ENCODE peak calls at places on chromosomes 13 and 19, in ten cellular contexts. One of them, this sample, is unnamed.

GRCh38 chr13:21757721-21758120 is 86.8 kb downstream of the FGF9 start:
- DNase-seq in lower leg skin: no peak
- DNase-seq in tibial nerve: no peak
- DNase-seq in uterus: no peak
- DNase-seq in adrenal gland: no peak
- DNase-seq in NB4: no peak
- DNase-seq in heart left ventricle: no peak
- DNase-seq in transverse colon: no peak
- DNase-seq in body of pancreas: no peak
- DNase-seq in Peyer's patch: no peak
- DNase-seq in this sample: no peak

GRCh38 chr13:48412881-48413351 is at the start of gene LPAR6:
- DNase-seq in lower leg skin: no peak
- DNase-seq in tibial nerve: peak
- DNase-seq in uterus: peak
- DNase-seq in adrenal gland: no peak
- DNase-seq in NB4: peak
- DNase-seq in heart left ventricle: no peak
- DNase-seq in transverse colon: no peak
- DNase-seq in body of pancreas: no peak
- DNase-seq in Peyer's patch: no peak
- DNase-seq in this sample: no peak

GRCh38 chr13:73623281-73623680 is 510.9 kb downstream of the KLF12 start:
- DNase-seq in lower leg skin: no peak
- DNase-seq in tibial nerve: no peak
- DNase-seq in uterus: no peak
- DNase-seq in adrenal gland: no peak
- DNase-seq in NB4: no peak
- DNase-seq in heart left ventricle: no peak
- DNase-seq in transverse colon: no peak
- DNase-seq in body of pancreas: no peak
- DNase-seq in Peyer's patch: no peak
- DNase-seq in this sample: no peak

GRCh38 chr13:85616275-85616674 is 182.9 kb downstream of the SLITRK6 start:
- DNase-seq in lower leg skin: no peak
- DNase-seq in tibial nerve: no peak
- DNase-seq in uterus: no peak
- DNase-seq in adrenal gland: no peak
- DNase-seq in NB4: no peak
- DNase-seq in heart left ventricle: no peak
- DNase-seq in transverse colon: no peak
- DNase-seq in body of pancreas: no peak
- DNase-seq in Peyer's patch: no peak
- DNase-seq in this sample: no peak

GRCh38 chr19:4821265-4821664 is 10.2 kb downstream of the TICAM1 start:
- DNase-seq in lower leg skin: no peak
- DNase-seq in tibial nerve: no peak
- DNase-seq in uterus: no peak
- DNase-seq in adrenal gland: no peak
- DNase-seq in NB4: no peak
- DNase-seq in heart left ventricle: no peak
- DNase-seq in transverse colon: no peak
- DNase-seq in body of pancreas: no peak
- DNase-seq in Peyer's patch: no peak
- DNase-seq in this sample: no peak

GRCh38 chr13:75264611-75265010 is 217.4 kb downstream of the TBC1D4 start:
- DNase-seq in lower leg skin: no peak
- DNase-seq in tibial nerve: no peak
- DNase-seq in uterus: no peak
- DNase-seq in adrenal gland: no peak
- DNase-seq in NB4: no peak
- DNase-seq in heart left ventricle: no peak
- DNase-seq in transverse colon: no peak
- DNase-seq in body of pancreas: no peak
- DNase-seq in Peyer's patch: no peak
- DNase-seq in this sample: no peak

GRCh38 chr19:23788415-23788814 is 29.7 kb upstream of the ZNF681 start:
- DNase-seq in lower leg skin: no peak
- DNase-seq in tibial nerve: no peak
- DNase-seq in uterus: no peak
- DNase-seq in adrenal gland: no peak
- DNase-seq in NB4: no peak
- DNase-seq in heart left ventricle: no peak
- DNase-seq in transverse colon: no peak
- DNase-seq in body of pancreas: no peak
- DNase-seq in Peyer's patch: no peak
- DNase-seq in this sample: no peak

GRCh38 chr13:113969973-113970611 is 3.8 kb downstream of the C13orf46 start:
- DNase-seq in lower leg skin: no peak
- DNase-seq in tibial nerve: no peak
- DNase-seq in uterus: no peak
- DNase-seq in adrenal gland: no peak
- DNase-seq in NB4: no peak
- DNase-seq in heart left ventricle: no peak
- DNase-seq in transverse colon: peak
- DNase-seq in body of pancreas: peak
- DNase-seq in Peyer's patch: no peak
- DNase-seq in this sample: no peak

GRCh38 chr13:99507054-99507453 is 5.8 kb downstream of the TM9SF2 start:
- DNase-seq in lower leg skin: no peak
- DNase-seq in tibial nerve: no peak
- DNase-seq in uterus: no peak
- DNase-seq in adrenal gland: no peak
- DNase-seq in NB4: no peak
- DNase-seq in heart left ventricle: no peak
- DNase-seq in transverse colon: no peak
- DNase-seq in body of pancreas: no peak
- DNase-seq in Peyer's patch: no peak
- DNase-seq in this sample: no peak
- TF ChIP-seq POLR2A in lower leg skin: no peak
- TF ChIP-seq POLR2A in tibial nerve: no peak
- TF ChIP-seq POLR2A in uterus: no peak
- TF ChIP-seq POLR2A in adrenal gland: no peak
- TF ChIP-seq POLR2A in NB4: no peak
- TF ChIP-seq POLR2A in heart left ventricle: no peak
- TF ChIP-seq POLR2A in transverse colon: no peak
- TF ChIP-seq POLR2A in body of pancreas: no peak
- TF ChIP-seq POLR2A in Peyer's patch: no peak
- TF ChIP-seq POLR2A in this sample: no peak

GRCh38 chr13:45333973-45334922 is 6.7 kb downstream of the TPT1 start:
- DNase-seq in lower leg skin: no peak
- DNase-seq in tibial nerve: no peak
- DNase-seq in uterus: no peak
- DNase-seq in adrenal gland: no peak
- DNase-seq in NB4: peak
- DNase-seq in heart left ventricle: no peak
- DNase-seq in transverse colon: no peak
- DNase-seq in body of pancreas: no peak
- DNase-seq in Peyer's patch: peak
- DNase-seq in this sample: no peak
- TF ChIP-seq POLR2A in lower leg skin: no peak
- TF ChIP-seq POLR2A in tibial nerve: no peak
- TF ChIP-seq POLR2A in uterus: no peak
- TF ChIP-seq POLR2A in adrenal gland: no peak
- TF ChIP-seq POLR2A in NB4: no peak
- TF ChIP-seq POLR2A in heart left ventricle: no peak
- TF ChIP-seq POLR2A in transverse colon: no peak
- TF ChIP-seq POLR2A in body of pancreas: no peak
- TF ChIP-seq POLR2A in Peyer's patch: no peak
- TF ChIP-seq POLR2A in this sample: no peak

GRCh38 chr19:48271531-48272151 is 1.8 kb downstream of the ZNF114 start:
- DNase-seq in lower leg skin: peak
- DNase-seq in tibial nerve: no peak
- DNase-seq in uterus: peak
- DNase-seq in adrenal gland: peak
- DNase-seq in NB4: peak
- DNase-seq in heart left ventricle: peak
- DNase-seq in transverse colon: peak
- DNase-seq in body of pancreas: peak
- DNase-seq in Peyer's patch: no peak
- DNase-seq in this sample: no peak
- TF ChIP-seq POLR2A in lower leg skin: no peak
- TF ChIP-seq POLR2A in tibial nerve: no peak
- TF ChIP-seq POLR2A in uterus: no peak
- TF ChIP-seq POLR2A in adrenal gland: no peak
- TF ChIP-seq POLR2A in NB4: peak
- TF ChIP-seq POLR2A in heart left ventricle: no peak
- TF ChIP-seq POLR2A in transverse colon: no peak
- TF ChIP-seq POLR2A in body of pancreas: no peak
- TF ChIP-seq POLR2A in Peyer's patch: no peak
- TF ChIP-seq POLR2A in this sample: no peak

DNA sequence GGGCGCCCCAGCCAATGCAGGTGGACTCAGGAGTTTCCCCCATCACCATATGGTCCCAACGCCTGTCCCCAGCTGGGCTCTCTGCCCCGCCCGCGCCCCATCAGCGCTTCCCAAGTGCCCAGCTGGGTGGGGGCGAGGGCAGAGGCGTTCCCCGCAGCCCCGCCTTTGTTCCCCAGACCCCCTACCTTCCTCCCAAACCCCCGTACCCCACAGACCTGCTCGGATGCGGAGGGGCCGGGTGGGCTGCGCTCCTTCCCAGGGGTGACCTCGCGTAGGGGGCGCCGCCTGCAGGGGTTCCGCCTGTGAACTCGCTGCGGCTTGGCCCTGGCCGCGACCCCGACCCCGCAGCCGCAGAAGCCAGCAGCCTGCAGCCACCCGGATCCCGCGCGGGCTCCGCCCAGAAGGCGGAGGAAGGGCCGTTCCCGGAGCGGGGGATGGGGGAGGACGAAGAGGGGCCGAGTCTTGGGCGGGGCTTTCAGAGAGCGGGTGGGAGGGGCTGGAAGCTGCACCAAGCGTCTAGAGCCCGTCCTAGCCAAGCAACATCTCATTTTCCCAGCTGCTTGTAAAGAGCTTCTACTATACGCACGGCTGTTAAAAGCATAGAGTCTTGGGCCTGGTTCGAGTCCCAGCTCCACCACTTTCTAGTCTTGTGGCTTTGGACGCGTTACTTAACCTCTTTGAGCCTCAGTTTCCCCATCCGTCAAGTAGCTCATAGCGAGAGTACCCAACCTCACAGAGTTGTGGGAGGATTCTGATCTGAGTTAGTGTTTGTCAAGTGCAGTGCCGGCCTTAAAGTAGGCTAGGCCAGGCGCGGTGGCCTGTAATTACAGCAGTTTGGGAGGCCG is at the start of gene RAB3D:
- DNase-seq in lower leg skin: peak
- DNase-seq in tibial nerve: peak
- DNase-seq in uterus: peak
- DNase-seq in adrenal gland: peak
- DNase-seq in NB4: peak
- DNase-seq in heart left ventricle: peak
- DNase-seq in transverse colon: peak
- DNase-seq in body of pancreas: peak
- DNase-seq in Peyer's patch: peak
- DNase-seq in this sample: peak
- TF ChIP-seq POLR2A in lower leg skin: no peak
- TF ChIP-seq POLR2A in tibial nerve: peak
- TF ChIP-seq POLR2A in uterus: peak
- TF ChIP-seq POLR2A in adrenal gland: peak
- TF ChIP-seq POLR2A in NB4: peak
- TF ChIP-seq POLR2A in heart left ventricle: peak
- TF ChIP-seq POLR2A in transverse colon: peak
- TF ChIP-seq POLR2A in body of pancreas: peak
- TF ChIP-seq POLR2A in Peyer's patch: peak
- TF ChIP-seq POLR2A in this sample: peak

This sample was measured in H54.